ENCODE peak calls at places on chromosomes 13 and 19, in four cellular contexts. N, E, S and T are unnamed samples.

GRCh38 chr19:11191273-11191755 is 6.0 kb downstream of the KANK2 start:
- DNase-seq in E (peak), S (peak), N (peak), T (no peak)

GRCh38 chr19:2387367-2388288 is 27.6 kb downstream of the TMPRSS9 start:
- DNase-seq in E (no peak), S (no peak), N (no peak), T (no peak)

GRCh38 chr13:103898481-103898880 is 832.3 kb upstream of the SLC10A2 start:
- DNase-seq in E (no peak), N (no peak), S (no peak), T (no peak)

GRCh38 chr19:8578642-8579265 is 1.5 kb upstream of the MYO1F start:
- DNase-seq in S (peak), E (peak), N (peak), T (no peak)

GRCh38 chr19:6738726-6739389 is 622 bp upstream of the TRIP10 start:
- DNase-seq in N (peak), E (no peak), S (peak), T (no peak)

GRCh38 chr19:49889687-49890348 is 6.9 kb downstream of the IL4I1 start:
- DNase-seq in S (no peak), E (peak), N (peak), T (no peak)

GRCh38 chr19:6333439-6333838 is at the start of gene ACER1:
- DNase-seq in E (no peak), N (no peak), S (peak), T (no peak)

GRCh38 chr13:50509771-50510441 is 333.6 kb downstream of the DLEU7 start:
- DNase-seq in E (no peak), S (no peak), N (no peak), T (no peak)

GRCh38 chr13:39415003-39415402 is 188.0 kb downstream of the LHFPL6 start:
- DNase-seq in E (peak), N (peak), S (peak), T (peak)

GRCh38 chr19:28793391-28794168 is 419.4 kb downstream of the UQCRFS1 start:
- DNase-seq in N (no peak), S (no peak), E (no peak), T (no peak)

GRCh38 chr19:50517704-50518075 is 4.0 kb upstream of the ASPDH start:
- DNase-seq in E (no peak), S (no peak), N (no peak), T (no peak)

GRCh38 chr13:24038846-24039330 is 121.6 kb upstream of the SPATA13 start:
- DNase-seq in N (no peak), E (peak), S (no peak), T (no peak)

GRCh38 chr13:92842145-92842544 is 384.5 kb upstream of the GPC6 start:
- DNase-seq in E (peak), N (peak), S (no peak), T (peak)

GRCh38 chr13:101527130-101527529 is 74.7 kb downstream of the ITGBL1 start:
- DNase-seq in E (no peak), S (no peak), N (no peak), T (no peak)

GRCh38 chr19:46225558-46226004 is 4.0 kb upstream of the IGFL1 start:
- DNase-seq in E (peak), N (peak), S (no peak), T (no peak)

GRCh38 chr19:33456076-33456844 is 65.3 kb downstream of the PEPD start:
- DNase-seq in E (no peak), S (no peak), N (no peak), T (no peak)

GRCh38 chr13:41313659-41314197 is 2.7 kb downstream of the NAA16 start:
- DNase-seq in E (no peak), S (no peak), N (no peak), T (no peak)

GRCh38 chr13:105333416-105333815 is 1202.0 kb downstream of the EFNB2 start:
- DNase-seq in S (no peak), E (peak), N (no peak), T (no peak)

GRCh38 chr13:39263033-39263432 is 224.8 kb downstream of the NHLRC3 start:
- DNase-seq in S (peak), E (peak), N (peak), T (no peak)

GRCh38 chr13:26605845-26606244 is 48.4 kb downstream of the WASF3 start:
- DNase-seq in E (peak), S (no peak), N (no peak), T (no peak)

GRCh38 chr19:19502808-19503602 is 12.3 kb downstream of the TSSK6 start:
- DNase-seq in E (no peak), N (no peak), S (no peak), T (no peak)

GRCh38 chr19:1093811-1094553 is 1.2 kb downstream of the POLR2E start:
- DNase-seq in E (no peak), N (no peak), S (no peak), T (no peak)

GRCh38 chr13:33953203-33953602 is 135.3 kb downstream of the RFC3 start:
- DNase-seq in E (peak), S (no peak), N (peak), T (no peak)

GRCh38 chr13:23921451-23921888 is 24.2 kb upstream of the C1QTNF9B start:
- DNase-seq in E (peak), S (no peak), N (peak), T (peak)

GRCh38 chr13:33193428-33193974 is 92.1 kb downstream of the STARD13 start:
- DNase-seq in S (no peak), E (peak), N (peak), T (peak)

GRCh38 chr19:58356236-58356970 is 3.1 kb upstream of the A1BG start:
- DNase-seq in S (no peak), N (peak), E (peak), T (no peak)

GRCh38 chr13:87234981-87235380 is 436.2 kb upstream of the SLITRK5 start:
- DNase-seq in N (peak), E (peak), S (no peak), T (no peak)

GRCh38 chr13:113744197-113745000 is 14.6 kb upstream of the TMEM255B start:
- DNase-seq in E (no peak), N (no peak), S (no peak), T (no peak)

GRCh38 chr13:60095300-60095699 is 68.4 kb downstream of the DIAPH3 start:
- DNase-seq in S (no peak), E (no peak), N (no peak), T (no peak)

GRCh38 chr13:36420437-36420891 is 11.8 kb upstream of the CCNA1 start:
- DNase-seq in E (peak), N (peak), S (peak), T (no peak)

GRCh38 chr13:32153056-32153455 is 121.5 kb downstream of the FRY start:
- DNase-seq in E (peak), S (no peak), N (peak), T (no peak)

GRCh38 chr13:19085876-19086275 is 95.7 kb downstream of the TUBA3C start:
- DNase-seq in E (no peak), S (no peak), N (no peak), T (no peak)

GRCh38 chr19:44447864-44448674 is at the start of gene ZNF229:
- DNase-seq in E (peak), N (peak), S (peak), T (peak)

GRCh38 chr19:3397266-3398022 is 31.1 kb downstream of the NFIC start:
- DNase-seq in E (no peak), S (no peak), N (no peak), T (no peak)

GRCh38 chr19:48470856-48471255 is 1.7 kb downstream of the CYTH2 start:
- DNase-seq in E (no peak), S (no peak), N (no peak), T (no peak)

GRCh38 chr19:31318790-31319189 is 30.4 kb downstream of the TSHZ3 start:
- DNase-seq in N (no peak), E (no peak), S (no peak), T (no peak)

GRCh38 chr13:90800082-90800746 is 547.3 kb upstream of the MIR17HG start:
- DNase-seq in E (peak), N (peak), S (peak), T (no peak)

GRCh38 chr13:29733069-29733700 is 117.2 kb downstream of the UBL3 start:
- DNase-seq in S (peak), N (no peak), E (no peak), T (no peak)

GRCh38 chr13:29730253-29730652 is 120.2 kb downstream of the UBL3 start:
- DNase-seq in E (no peak), N (no peak), S (no peak), T (no peak)
- TF ChIP-seq CTCF in E (no peak), N (peak), S (no peak), T (peak)

GRCh38 chr19:18191640-18192062 is 1.4 kb upstream of the MPV17L2 start:
- DNase-seq in S (no peak), N (no peak), E (no peak), T (no peak)
- H3K4me3 ChIP-seq in S (no peak), N (peak), E (peak), T (peak)

GRCh38 chr19:52351512-52351911 is 15.5 kb downstream of the ZNF610 start:
- DNase-seq in E (no peak), S (no peak), N (no peak), T (no peak)
- TF ChIP-seq CTCF in E (peak), S (no peak), N (no peak), T (no peak)

DNA sequence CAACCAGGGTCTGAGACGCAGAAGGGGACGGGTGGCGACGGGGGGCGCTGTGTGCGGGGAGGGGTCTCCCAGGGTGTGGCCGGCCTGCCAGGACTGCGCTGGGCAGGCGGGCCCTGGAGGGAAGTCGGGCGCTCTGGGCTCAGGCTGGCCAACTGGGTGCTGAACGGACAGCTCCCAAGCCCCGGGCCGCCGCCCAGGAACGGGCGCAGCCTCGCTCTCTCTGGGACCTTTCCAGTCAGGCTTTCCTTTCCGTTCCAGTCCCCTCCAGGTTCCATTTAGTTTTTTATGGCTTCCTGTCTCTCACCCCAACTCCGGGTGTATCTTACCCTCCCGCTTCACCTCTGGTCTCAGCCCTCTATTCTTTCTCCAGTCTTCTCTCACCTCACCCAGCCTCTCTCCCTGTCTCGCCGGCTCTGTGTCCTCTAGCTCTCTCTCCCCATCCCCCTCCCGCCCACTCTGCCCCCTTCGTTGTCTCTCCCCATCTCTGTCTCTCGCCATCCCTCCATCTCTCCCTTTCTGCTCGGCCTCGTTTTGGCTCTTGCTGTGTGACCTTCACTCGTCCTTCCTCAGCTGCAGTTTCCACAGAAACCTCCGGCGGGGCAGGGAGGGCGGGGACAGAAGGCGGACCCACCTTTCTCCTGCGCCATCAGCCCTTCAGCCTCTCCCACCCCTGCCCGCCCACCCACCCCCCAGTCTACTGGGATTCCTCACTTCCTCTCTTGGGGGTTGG is 3.3 kb upstream of the ATP1A3 start:
- DNase-seq in N (peak), S (no peak), E (peak), T (no peak)
- H3K4me3 ChIP-seq in N (no peak), S (no peak), E (no peak), T (no peak)

GRCh38 chr13:58254961-58255360 is 623.4 kb downstream of the PCDH17 start:
- DNase-seq in S (no peak), N (no peak), E (no peak), T (no peak)
- TF ChIP-seq CTCF in S (no peak), N (no peak), E (no peak), T (no peak)

GRCh38 chr13:99972190-99972731 is 694 bp upstream of the ZIC5 start:
- DNase-seq in N (no peak), S (no peak), E (no peak), T (no peak)
- H3K4me3 ChIP-seq in N (no peak), S (no peak), E (peak), T (no peak)

DNA sequence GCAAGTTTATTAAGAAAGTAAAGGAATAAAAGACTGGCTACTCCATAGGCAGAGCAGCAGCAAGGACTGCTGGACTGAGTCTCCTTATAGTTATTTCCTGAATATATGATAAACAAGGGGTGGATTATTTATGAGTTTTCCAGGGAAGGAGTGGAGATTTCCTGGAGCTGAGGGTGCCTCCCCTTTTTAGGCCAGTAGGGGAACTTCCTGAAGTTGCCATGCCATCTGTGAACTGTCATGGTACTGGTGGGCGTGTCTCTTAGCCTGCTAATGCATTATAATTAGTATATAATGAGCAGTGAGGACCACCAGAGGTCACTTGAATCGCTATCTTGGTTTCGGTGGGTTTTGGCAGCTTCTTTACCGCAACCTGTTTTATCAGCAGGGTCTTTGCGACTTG is 13.5 kb downstream of the ZSCAN5A start:
- DNase-seq in S (no peak), E (no peak), N (peak), T (no peak)
- TF ChIP-seq CTCF in S (no peak), E (no peak), N (peak), T (no peak)

GRCh38 chr13:83881917-83882625 is at the start of gene SLITRK1:
- DNase-seq in S (no peak), E (peak), N (peak), T (peak)
- H3K4me3 ChIP-seq in S (no peak), E (peak), N (peak), T (peak)